ENCODE peak calls at places on chromosomes 4 and X, in five cellular contexts. S is left colon, G is substantia nigra, C is right atrium auricular region, P is breast epithelium. L is an unnamed sample.

GRCh38 chr4:16262188-16262587 is 35.9 kb upstream of the TAPT1 start:
- DNase-seq in G (no peak), S (no peak), P (no peak), C (no peak), L (no peak)

GRCh38 chrX:136725446-136726104 is 55.2 kb downstream of the ARHGEF6 start:
- DNase-seq in G (no peak), C (no peak), S (no peak), P (peak), L (no peak)

GRCh38 chrX:119181491-119181890 is 53.9 kb upstream of the KIAA1210 start:
- DNase-seq in G (no peak), C (no peak), S (no peak), P (no peak), L (no peak)

GRCh38 chrX:133265331-133265730 is 47.2 kb upstream of the TFDP3 start:
- DNase-seq in P (no peak), S (no peak), C (no peak), G (no peak), L (no peak)

GRCh38 chr4:176788248-176788647 is 4.5 kb downstream of the VEGFC start:
- DNase-seq in S (no peak), G (no peak), P (no peak), C (no peak), L (no peak)

GRCh38 chr4:88814043-88814617 is 116.5 kb upstream of the NAP1L5 start:
- DNase-seq in P (no peak), C (no peak), S (no peak), G (no peak), L (no peak)

GRCh38 chr4:153729901-153730300 is 29.9 kb downstream of the RNF175 start:
- DNase-seq in P (no peak), G (no peak), C (no peak), S (no peak), L (no peak)

GRCh38 chrX:39627257-39627656 is 470.5 kb downstream of the BCOR start:
- DNase-seq in C (no peak), P (no peak), G (no peak), S (no peak), L (no peak)

GRCh38 chr4:122739174-122739573 is 6.7 kb downstream of the BBS12 start:
- DNase-seq in P (no peak), G (no peak), C (no peak), S (no peak), L (no peak)

GRCh38 chr4:67988986-67989385 is 25.7 kb upstream of the TMPRSS11A start:
- DNase-seq in G (no peak), S (no peak), P (no peak), C (no peak), L (no peak)

GRCh38 chrX:10051866-10052265 is 84.7 kb downstream of the CLDN34 start:
- DNase-seq in S (no peak), P (peak), C (no peak), G (no peak), L (no peak)